ENCODE peak calls at places on chromosomes 5 and 9, in four cellular contexts. A is GM12878, K is H9, R is esophagus squamous epithelium. L is an unnamed sample.

GRCh38 chr9:133112361-133113026 is 8.5 kb downstream of the RALGDS start:
- DNase-seq in A (peak), K (no peak), R (no peak), L (no peak)

GRCh38 chr5:148681157-148682131 is 27.1 kb upstream of the HTR4 start:
- DNase-seq in R (no peak), A (no peak), K (no peak), L (no peak)

GRCh38 chr5:80754900-80755299 is 100.1 kb upstream of the DHFR start:
- DNase-seq in A (peak), K (no peak), R (no peak), L (no peak)

GRCh38 chr9:17906841-17907779 is 328.2 kb downstream of the SH3GL2 start:
- DNase-seq in A (no peak), R (no peak), K (peak), L (peak)

GRCh38 chr9:95181226-95181818 is 136.2 kb downstream of the FANCC start:
- DNase-seq in A (no peak), K (no peak), R (no peak), L (peak)

GRCh38 chr5:143638654-143639053 is 173.3 kb upstream of the HMHB1 start:
- DNase-seq in R (no peak), K (no peak), A (no peak), L (no peak)

GRCh38 chr5:132055808-132056609 is 4.4 kb upstream of the IL3 start:
- DNase-seq in K (peak), R (no peak), A (no peak), L (peak)

GRCh38 chr9:89359018-89359417 is 40.7 kb downstream of the SECISBP2 start:
- DNase-seq in K (no peak), R (no peak), A (no peak), L (peak)

GRCh38 chr5:30040483-30041116 is 1152.9 kb upstream of the CDH6 start:
- DNase-seq in R (no peak), K (peak), A (no peak), L (peak)

GRCh38 chr5:95261369-95262175 is 23.3 kb downstream of the MCTP1 start:
- DNase-seq in K (no peak), R (no peak), A (no peak), L (no peak)

GRCh38 chr9:95626341-95626740 is 109.6 kb upstream of the PTCH1 start:
- DNase-seq in A (no peak), R (no peak), K (no peak), L (no peak)

GRCh38 chr9:78131969-78132687 is 100.5 kb upstream of the GNAQ start:
- DNase-seq in K (no peak), A (no peak), R (no peak), L (no peak)

GRCh38 chr5:137836301-137836700 is 31.4 kb upstream of the MYOT start:
- DNase-seq in R (no peak), A (no peak), K (no peak), L (no peak)

GRCh38 chr5:10233505-10233904 is 16.2 kb downstream of the ATPSCKMT start:
- DNase-seq in K (no peak), A (no peak), R (no peak), L (peak)

GRCh38 chr5:100900142-100900795 is 2.8 kb downstream of the ST8SIA4 start:
- DNase-seq in A (no peak), K (peak), R (peak), L (no peak)

GRCh38 chr9:36976371-36977030 is 57.6 kb downstream of the PAX5 start:
- DNase-seq in A (no peak), K (peak), R (no peak), L (no peak)

GRCh38 chr5:7548576-7548975 is 152.6 kb downstream of the ADCY2 start:
- DNase-seq in R (no peak), A (no peak), K (no peak), L (no peak)

GRCh38 chr5:129971684-129972083 is 67.4 kb downstream of the CHSY3 start:
- DNase-seq in K (no peak), R (no peak), A (no peak), L (no peak)

GRCh38 chr9:70352356-70352755 is 62.1 kb downstream of the KLF9 start:
- DNase-seq in A (no peak), K (no peak), R (no peak), L (no peak)

GRCh38 chr5:158430166-158430828 is 571.4 kb upstream of the CLINT1 start:
- DNase-seq in K (no peak), R (no peak), A (no peak), L (no peak)

GRCh38 chr5:74851684-74852353 is 14.4 kb downstream of the FAM169A start:
- DNase-seq in A (peak), R (no peak), K (no peak), L (no peak)

GRCh38 chr5:132056610-132057497 is 3.6 kb upstream of the IL3 start:
- DNase-seq in K (peak), R (no peak), A (no peak), L (peak)

GRCh38 chr9:32703635-32704034 is 68.2 kb upstream of the TAF1L start:
- DNase-seq in R (no peak), A (no peak), K (peak), L (no peak)

GRCh38 chr9:114382951-114383865 is 4.6 kb downstream of the AKNA start:
- DNase-seq in R (no peak), K (peak), A (no peak), L (no peak)

GRCh38 chr5:124453221-124454032 is 293.0 kb downstream of the ZNF608 start:
- DNase-seq in A (peak), K (no peak), R (no peak), L (no peak)

GRCh38 chr5:58185397-58186195 is 274.3 kb downstream of the PLK2 start:
- DNase-seq in K (no peak), A (no peak), R (no peak), L (no peak)

GRCh38 chr9:131407717-131408195 is 13.9 kb downstream of the PRRC2B start:
- DNase-seq in R (no peak), K (peak), A (no peak), L (no peak)

GRCh38 chr9:104810421-104811339 is 46.8 kb downstream of the NIPSNAP3B start:
- DNase-seq in K (no peak), A (no peak), R (no peak), L (no peak)

GRCh38 chr9:12878342-12878978 is 103.6 kb downstream of the LURAP1L start:
- DNase-seq in K (no peak), R (no peak), A (no peak), L (no peak)

GRCh38 chr9:92055624-92056023 is 59.6 kb downstream of the SPTLC1 start:
- DNase-seq in K (no peak), A (no peak), R (no peak), L (no peak)

GRCh38 chr9:120532475-120532874 is 47.5 kb downstream of the CDK5RAP2 start:
- DNase-seq in R (no peak), K (no peak), A (no peak), L (no peak)

GRCh38 chr5:95619518-95620029 is 313 bp upstream of the GPR150 start:
- DNase-seq in K (no peak), R (no peak), A (no peak), L (no peak)

GRCh38 chr5:149732500-149733128 is 2.5 kb downstream of the PPARGC1B start:
- DNase-seq in R (no peak), K (no peak), A (no peak), L (no peak)

GRCh38 chr9:38386319-38386895 is 6.1 kb upstream of the ALDH1B1 start:
- DNase-seq in R (no peak), K (no peak), A (no peak), L (no peak)

GRCh38 chr9:108163321-108164005 is 673.9 kb upstream of the KLF4 start:
- DNase-seq in R (no peak), A (no peak), K (no peak), L (no peak)

GRCh38 chr9:108664309-108665255 is 191.2 kb downstream of the ACTL7B start:
- DNase-seq in R (no peak), K (no peak), A (no peak), L (no peak)

GRCh38 chr5:53052499-53052898 is 57.1 kb downstream of the MOCS2 start:
- DNase-seq in A (no peak), K (no peak), R (no peak), L (no peak)

GRCh38 chr5:53048248-53048647 is 59.1 kb downstream of the ITGA2 start:
- DNase-seq in K (no peak), A (no peak), R (no peak), L (no peak)

GRCh38 chr5:53055359-53055758 is 54.2 kb downstream of the MOCS2 start:
- DNase-seq in A (no peak), R (no peak), K (no peak), L (no peak)

GRCh38 chr5:53059281-53059680 is 50.3 kb downstream of the MOCS2 start:
- DNase-seq in R (no peak), K (no peak), A (no peak), L (no peak)

GRCh38 chr5:53053364-53053763 is 56.2 kb downstream of the MOCS2 start:
- DNase-seq in R (no peak), K (no peak), A (no peak), L (no peak)
- H3K27ac ChIP-seq in R (no peak), K (no peak), A (no peak), L (peak)

GRCh38 chr5:172065431-172066065 is 59.1 kb upstream of the FBXW11 start:
- DNase-seq in K (peak), R (no peak), A (no peak), L (no peak)
- H3K27ac ChIP-seq in K (no peak), R (no peak), A (no peak), L (no peak)

GRCh38 chr5:111167551-111167950 is 56.6 kb upstream of the CAMK4 start:
- DNase-seq in A (no peak), R (no peak), K (no peak), L (no peak)
- H3K27ac ChIP-seq in A (no peak), R (no peak), K (no peak), L (no peak)

DNA sequence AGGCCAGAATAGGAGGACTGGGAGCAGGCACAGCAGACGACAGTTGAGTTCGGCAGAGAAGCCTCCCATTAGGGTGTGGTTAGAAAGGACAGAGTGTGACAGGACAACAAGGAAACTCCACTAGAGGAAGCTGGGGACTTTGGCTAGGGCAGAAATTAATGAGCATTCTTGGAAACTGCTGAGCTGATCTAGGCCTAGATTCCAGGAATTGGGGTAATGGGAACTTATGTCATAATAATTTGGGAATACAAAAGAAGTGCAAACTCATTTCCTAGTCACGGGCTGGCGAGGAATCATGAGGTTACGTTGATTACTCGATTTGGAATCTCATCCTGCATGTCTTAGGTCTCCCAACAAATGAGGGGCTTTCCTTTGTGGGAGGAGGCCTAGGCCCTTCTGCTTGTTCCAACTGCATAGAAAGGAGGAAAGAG is 144.6 kb upstream of the RPS23 start:
- DNase-seq in R (no peak), A (no peak), K (no peak), L (no peak)
- H3K27ac ChIP-seq in R (no peak), A (no peak), K (no peak), L (no peak)

GRCh38 chr5:140633081-140633471 is at the start of gene CD14:
- DNase-seq in K (no peak), R (no peak), A (no peak), L (no peak)

GRCh38 chr5:140631831-140632365 is 1.1 kb downstream of the CD14 start:
- DNase-seq in K (no peak), A (no peak), R (no peak), L (no peak)

GRCh38 chr5:140632366-140633080 is 452 bp downstream of the CD14 start:
- DNase-seq in K (no peak), R (no peak), A (no peak), L (no peak)

GRCh38 chr5:140630296-140630695 is 2.7 kb downstream of the CD14 start:
- DNase-seq in K (no peak), A (no peak), R (no peak), L (no peak)

DNA sequence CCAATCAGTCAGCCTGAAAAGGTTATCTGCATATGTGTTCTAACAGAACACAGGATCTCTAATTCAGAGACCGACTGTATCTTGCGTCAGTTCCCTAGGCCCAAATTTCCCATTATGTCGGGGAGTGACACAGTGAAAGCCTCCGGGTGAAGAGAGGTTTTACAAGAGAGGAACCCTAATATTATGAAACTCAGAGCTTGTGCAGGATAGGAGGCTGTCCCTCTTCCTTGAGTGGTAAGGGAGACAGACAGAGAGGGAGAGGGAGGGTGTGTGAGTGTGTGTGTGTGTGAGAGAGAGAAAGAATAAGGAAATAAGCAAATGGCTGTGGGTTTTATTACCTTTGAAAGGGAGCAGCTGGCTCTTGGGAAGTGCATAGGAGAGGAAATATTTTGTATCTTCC is 1.9 kb downstream of the CD14 start:
- DNase-seq in R (no peak), A (no peak), K (no peak), L (no peak)
- H3K27ac ChIP-seq in R (no peak), A (no peak), K (no peak), L (no peak)